ENCODE peak calls at places on chromosome 19, in eight cellular contexts. N is CD8-positive, alpha-beta memory T cell; I is upper lobe of right lung; B is transverse colon; U is endodermal cell; Y is mesenchymal stem cell; F is caudate nucleus; C is heart right ventricle. X is an unnamed sample.

GRCh38 chr19:19406878-19407639 is 1.6 kb downstream of the GATAD2A start:
- DNase-seq in B (peak; percentile 74), F (no peak), N (peak; percentile 63), C (no peak), Y (peak; percentile 78), I (no peak), U (no peak), X (peak; percentile 57)

GRCh38 chr19:33460221-33460908 is 61.2 kb downstream of the PEPD start:
- DNase-seq in F (no peak), N (no peak), U (peak; percentile 29), B (no peak), Y (no peak), I (peak; percentile 63), C (no peak), X (peak; percentile 30)

GRCh38 chr19:12345197-12345596 is 11.8 kb upstream of the ZNF563 start:
- DNase-seq in Y (no peak), B (no peak), F (no peak), C (no peak), I (no peak), N (no peak), U (no peak), X (no peak)

GRCh38 chr19:47035127-47035494 is 13.3 kb downstream of the TMEM160 start:
- DNase-seq in Y (no peak), U (peak; percentile 82), F (no peak), C (no peak), I (no peak), B (no peak), N (peak; percentile 47), X (no peak)

GRCh38 chr19:33298146-33298911 is 4.0 kb downstream of the CEBPA start:
- DNase-seq in I (peak; percentile 85), Y (no peak), F (no peak), C (no peak), U (peak; percentile 47), N (no peak), B (peak; percentile 9), X (peak; percentile 80)

GRCh38 chr19:556611-557382 is 12.9 kb downstream of the GZMM start:
- DNase-seq in I (no peak), F (no peak), C (no peak), Y (no peak), B (no peak), U (peak; percentile 44), N (peak; percentile 43), X (peak; percentile 49)

GRCh38 chr19:19053508-19054314 is 10.1 kb upstream of the SLC25A42 start:
- DNase-seq in I (peak; percentile 86), N (peak; percentile 76), U (peak; percentile 90), Y (peak; percentile 52), B (peak; percentile 77), C (peak; percentile 71), F (no peak), X (peak; percentile 76)

GRCh38 chr19:20078696-20079095 is 896 bp downstream of the ZNF90 start:
- DNase-seq in I (peak; percentile 67), C (no peak), U (peak; percentile 75), F (no peak), B (peak; percentile 31), N (no peak), Y (peak; percentile 48), X (peak; percentile 49)

GRCh38 chr19:10074153-10074552 is 12.0 kb upstream of the SHFL start:
- DNase-seq in C (no peak), F (no peak), I (no peak), Y (peak; percentile 24), B (no peak), N (peak; percentile 66), U (no peak), X (no peak)

GRCh38 chr19:11265785-11266236 is 3.5 kb upstream of the DOCK6 start:
- DNase-seq in I (no peak), Y (no peak), B (peak; percentile 95), U (no peak), F (no peak), C (no peak), N (no peak), X (peak; percentile 68)

GRCh38 chr19:8585894-8586750 is 8.9 kb upstream of the MYO1F start:
- DNase-seq in F (no peak), U (peak; percentile 97), I (peak; percentile 83), N (peak; percentile 80), B (peak; percentile 66), Y (peak; percentile 40), C (peak; percentile 63), X (peak; percentile 73)

GRCh38 chr19:1676351-1677266 is 24.2 kb upstream of the TCF3 start:
- DNase-seq in I (no peak), U (no peak), F (no peak), C (no peak), N (no peak), B (no peak), Y (no peak), X (no peak)

GRCh38 chr19:30228113-30228725 is 144.0 kb upstream of the ZNF536 start:
- DNase-seq in N (no peak), I (no peak), F (no peak), B (peak; percentile 13), Y (peak; percentile 3), C (no peak), U (peak; percentile 64), X (no peak)

GRCh38 chr19:15199652-15200574 is 882 bp downstream of the NOTCH3 start:
- DNase-seq in Y (peak; percentile 53), C (no peak), U (peak; percentile 91), F (no peak), N (no peak), I (no peak), B (no peak), X (no peak)

GRCh38 chr19:32662186-32662585 is 12.8 kb downstream of the ANKRD27 start:
- DNase-seq in Y (peak; percentile 21), F (no peak), U (no peak), I (no peak), B (no peak), N (no peak), C (no peak), X (no peak)

GRCh38 chr19:46482645-46483044 is 11.3 kb upstream of the PNMA8A start:
- DNase-seq in I (no peak), F (no peak), Y (peak; percentile 60), C (no peak), U (no peak), N (no peak), B (no peak), X (no peak)

GRCh38 chr19:49843265-49843664 is 7.7 kb upstream of the PTOV1 start:
- DNase-seq in I (no peak), Y (no peak), U (no peak), C (no peak), F (no peak), B (no peak), N (no peak), X (no peak)

GRCh38 chr19:17078920-17079709 is 3.5 kb downstream of the MYO9B start:
- DNase-seq in N (no peak), B (no peak), Y (no peak), I (no peak), F (no peak), U (no peak), C (no peak), X (no peak)

GRCh38 chr19:19134687-19135158 is 3.6 kb downstream of the TMEM161A start:
- DNase-seq in I (peak; percentile 78), F (no peak), U (peak; percentile 89), Y (no peak), N (no peak), C (no peak), B (no peak), X (peak; percentile 67)

GRCh38 chr19:14383556-14383897 is 2.3 kb downstream of the ADGRE5 start:
- DNase-seq in F (no peak), I (no peak), B (peak; percentile 43), Y (no peak), U (no peak), N (peak; percentile 59), C (peak; percentile 42), X (no peak)

GRCh38 chr19:29620931-29621351 is 14.9 kb downstream of the POP4 start:
- DNase-seq in C (no peak), Y (no peak), U (no peak), I (no peak), B (peak; percentile 18), F (no peak), N (peak; percentile 62), X (peak; percentile 21)

GRCh38 chr19:45994989-45995714 is at the start of gene CCDC61:
- DNase-seq in N (peak; percentile 97), B (peak; percentile 97), C (peak; percentile 90), U (peak; percentile 98), I (peak; percentile 95), F (peak; percentile 98), Y (peak; percentile 100), X (peak; percentile 94)

GRCh38 chr19:54152878-54153524 is 6.5 kb downstream of the LENG1 start:
- DNase-seq in B (no peak), N (no peak), U (no peak), C (no peak), I (no peak), F (no peak), Y (no peak), X (no peak)
- H3K27ac ChIP-seq in B (no peak overlapping the region), N (no peak overlapping the region), U (no peak overlapping the region), C (no peak overlapping the region), I (no peak overlapping the region), F (no peak overlapping the region), Y (no peak overlapping the region), X (no peak overlapping the region)

DNA sequence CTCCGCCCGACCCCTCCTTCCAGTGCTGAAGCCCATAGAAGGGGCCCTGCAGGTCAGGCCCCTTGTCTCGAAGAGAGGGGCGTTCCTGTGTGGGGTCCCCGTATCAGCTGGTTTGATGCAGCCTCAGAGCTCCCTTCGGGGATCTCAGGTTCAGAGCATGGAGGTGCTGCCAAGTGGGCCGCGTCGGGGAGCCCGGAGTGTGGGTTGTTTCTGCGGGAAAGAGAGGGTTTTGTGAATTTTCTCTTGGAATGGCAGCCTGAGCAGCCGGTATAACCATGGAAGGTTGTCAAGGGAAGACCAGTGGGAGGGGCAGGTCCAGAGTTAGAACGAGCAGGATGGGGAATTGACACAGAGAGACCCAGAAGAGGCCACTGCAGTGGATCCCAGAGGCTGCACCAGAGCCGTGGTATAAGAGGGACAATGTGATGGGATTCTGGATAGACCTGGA is 407 bp downstream of the TRAPPC2B start:
- DNase-seq in N (no peak), I (no peak), B (no peak), U (no peak), F (no peak), C (no peak), Y (peak; percentile 53), X (no peak)
- H3K27ac ChIP-seq in N (peak overlapping the region; percentile 69), I (peak overlapping the region; percentile 89), B (peak overlapping the region; percentile 94), U (peak overlapping the region; percentile 67), F (peak overlapping the region; percentile 91), C (peak overlapping the region; percentile 97), Y (no peak overlapping the region), X (peak overlapping the region; percentile 91)

DNA sequence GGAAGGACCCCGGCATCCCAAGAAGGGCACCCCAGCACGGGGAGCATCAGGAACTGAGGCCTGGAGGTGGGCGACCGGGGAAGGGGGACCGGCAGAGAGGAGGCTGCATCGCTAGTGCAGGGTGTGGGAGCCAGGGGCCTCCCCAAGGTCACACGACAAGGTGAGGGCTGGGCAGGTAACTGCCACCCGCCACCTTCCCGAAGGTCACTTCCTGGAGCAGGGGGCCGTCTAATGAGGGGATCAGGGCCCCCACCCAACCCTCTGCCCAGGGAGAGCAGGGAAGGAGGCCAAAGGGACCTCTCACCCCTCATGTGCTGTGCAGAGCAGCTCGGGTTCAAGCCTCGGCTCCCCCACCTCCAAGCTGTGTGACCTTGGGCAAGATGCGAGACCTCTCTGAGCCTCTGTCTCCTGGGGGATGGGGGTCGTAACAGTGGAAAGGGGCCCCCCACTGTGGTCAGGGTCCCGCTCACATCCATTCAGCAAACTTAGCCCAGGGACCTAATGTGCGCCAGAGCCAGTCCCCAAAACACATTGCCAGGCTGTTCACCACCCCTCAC is 6.0 kb downstream of the ZBTB7A start:
- DNase-seq in C (no peak), N (no peak), Y (no peak), I (no peak), B (peak; percentile 59), F (no peak), U (peak; percentile 40), X (peak; percentile 47)
- H3K27ac ChIP-seq in C (peak overlapping the region; percentile 99), N (peak overlapping the region; percentile 74), Y (no peak overlapping the region), I (peak overlapping the region; percentile 95), B (peak overlapping the region; percentile 97), F (peak overlapping the region; percentile 93), U (no peak overlapping the region), X (peak overlapping the region; percentile 94)

GRCh38 chr19:6866646-6867255 is 20.6 kb upstream of the ADGRE1 start:
- DNase-seq in F (no peak), I (no peak), N (no peak), B (peak; percentile 47), C (no peak), Y (no peak), U (no peak), X (no peak)
- H3K27ac ChIP-seq in F (no peak overlapping the region), I (no peak overlapping the region), N (no peak overlapping the region), B (no peak overlapping the region), C (no peak overlapping the region), Y (no peak overlapping the region), U (no peak overlapping the region), X (no peak overlapping the region)